ENCODE peak calls at places on chromosomes 3 and 15, in six cellular contexts. K, X, M, N, Q and R are unnamed samples.

GRCh38 chr3:50474717-50475116 is 28.7 kb downstream of the CACNA2D2 start:
- DNase-seq in X (no peak), M (no peak), K (no peak), N (peak), Q (peak), R (no peak)

GRCh38 chr3:169137076-169137475 is 526.4 kb downstream of the MECOM start:
- DNase-seq in K (no peak), Q (no peak), N (no peak), X (no peak), M (no peak), R (no peak)

GRCh38 chr3:140931016-140931454 is 10.6 kb upstream of the SLC25A36 start:
- DNase-seq in Q (no peak), K (no peak), X (no peak), N (no peak), M (no peak), R (no peak)

GRCh38 chr15:61715082-61715481 is 345.2 kb downstream of the VPS13C start:
- DNase-seq in M (no peak), N (peak), Q (no peak), X (no peak), K (no peak), R (no peak)

GRCh38 chr3:51646091-51646490 is 25.0 kb upstream of the TEX264 start:
- DNase-seq in Q (no peak), K (no peak), M (no peak), X (no peak), N (no peak), R (no peak)

GRCh38 chr3:195043612-195044144 is 227.3 kb downstream of the XXYLT1 start:
- DNase-seq in M (no peak), K (no peak), N (no peak), Q (no peak), X (no peak), R (no peak)

GRCh38 chr3:16509721-16510619 is 3.5 kb downstream of the RFTN1 start:
- DNase-seq in M (peak), K (no peak), Q (no peak), X (no peak), N (no peak), R (no peak)

GRCh38 chr15:52185151-52185561 is 6.0 kb downstream of the GNB5 start:
- DNase-seq in M (no peak), Q (peak), N (no peak), K (no peak), X (no peak), R (no peak)

GRCh38 chr15:96351801-96352593 is 21.5 kb downstream of the NR2F2 start:
- DNase-seq in N (no peak), Q (no peak), M (no peak), K (no peak), X (no peak), R (no peak)

GRCh38 chr3:148815316-148815715 is 12.3 kb upstream of the CPB1 start:
- DNase-seq in M (no peak), K (no peak), Q (no peak), N (no peak), X (no peak), R (no peak)

GRCh38 chr3:116981088-116981487 is 271.5 kb downstream of the TUSC7 start:
- DNase-seq in K (no peak), X (no peak), M (no peak), N (no peak), Q (no peak), R (no peak)

GRCh38 chr3:13540332-13540995 is 8.5 kb upstream of the FBLN2 start:
- DNase-seq in Q (no peak), K (no peak), N (no peak), X (no peak), M (no peak), R (no peak)

GRCh38 chr15:67741313-67741712 is 84.0 kb upstream of the SKOR1 start:
- DNase-seq in M (no peak), X (no peak), Q (no peak), K (no peak), N (no peak), R (no peak)

GRCh38 chr3:18660059-18660458 is 234.9 kb upstream of the SATB1 start:
- DNase-seq in K (no peak), Q (no peak), N (no peak), M (no peak), X (no peak), R (no peak)

GRCh38 chr3:23435318-23435717 is 232.2 kb downstream of the UBE2E2 start:
- DNase-seq in N (no peak), Q (no peak), M (no peak), K (no peak), X (no peak), R (peak)

GRCh38 chr15:74725241-74725774 is at the start of gene CYP1A1:
- DNase-seq in Q (peak), N (no peak), M (no peak), K (no peak), X (no peak), R (peak)

GRCh38 chr15:41832208-41832607 is 4.3 kb downstream of the JMJD7 start:
- DNase-seq in M (no peak), Q (no peak), N (no peak), K (no peak), X (no peak), R (no peak)